ENCODE peak calls at places on chromosomes 1 and 21, in eight cellular contexts. One of them, this sample, is unnamed. For H3K4me1, the result is how much of the 10 kb centered on the place peaks cover.

GRCh38 chr1:30743584-30744059 is 14.0 kb downstream of the LAPTM5 start:
- DNase-seq in esophagus muscularis mucosa: no peak
- DNase-seq in left ventricle myocardium inferior: no peak
- DNase-seq in psoas muscle: no peak
- DNase-seq in tibial nerve: no peak
- DNase-seq in sigmoid colon: no peak
- DNase-seq in A549: no peak
- DNase-seq in heart left ventricle: no peak
- DNase-seq in this sample: no peak

GRCh38 chr1:57249511-57249910 is 174.3 kb downstream of the DAB1 start:
- DNase-seq in esophagus muscularis mucosa: no peak
- DNase-seq in left ventricle myocardium inferior: no peak
- DNase-seq in psoas muscle: no peak
- DNase-seq in tibial nerve: no peak
- DNase-seq in sigmoid colon: no peak
- DNase-seq in A549: no peak
- DNase-seq in heart left ventricle: no peak
- DNase-seq in this sample: no peak

GRCh38 chr1:173062156-173062938 is 11.6 kb upstream of the TNFSF18 start:
- DNase-seq in esophagus muscularis mucosa: no peak
- DNase-seq in left ventricle myocardium inferior: no peak
- DNase-seq in psoas muscle: no peak
- DNase-seq in tibial nerve: no peak
- DNase-seq in sigmoid colon: no peak
- DNase-seq in A549: peak
- DNase-seq in heart left ventricle: no peak
- DNase-seq in this sample: peak

GRCh38 chr1:200443860-200444259 is 34.0 kb upstream of the ZNF281 start:
- DNase-seq in esophagus muscularis mucosa: no peak
- DNase-seq in left ventricle myocardium inferior: no peak
- DNase-seq in psoas muscle: no peak
- DNase-seq in tibial nerve: no peak
- DNase-seq in sigmoid colon: no peak
- DNase-seq in A549: no peak
- DNase-seq in heart left ventricle: no peak
- DNase-seq in this sample: no peak

GRCh38 chr1:219701453-219701852 is 88.5 kb upstream of the ZC3H11B start:
- DNase-seq in esophagus muscularis mucosa: no peak
- DNase-seq in left ventricle myocardium inferior: no peak
- DNase-seq in psoas muscle: no peak
- DNase-seq in tibial nerve: no peak
- DNase-seq in sigmoid colon: no peak
- DNase-seq in A549: no peak
- DNase-seq in heart left ventricle: no peak
- DNase-seq in this sample: no peak

GRCh38 chr1:78491311-78492071 is 717 bp downstream of the PTGFR start:
- DNase-seq in esophagus muscularis mucosa: no peak
- DNase-seq in left ventricle myocardium inferior: peak
- DNase-seq in psoas muscle: peak
- DNase-seq in tibial nerve: peak
- DNase-seq in sigmoid colon: peak
- DNase-seq in A549: no peak
- DNase-seq in heart left ventricle: no peak
- DNase-seq in this sample: peak

GRCh38 chr1:51032936-51033335 is 62.9 kb downstream of the CDKN2C start:
- DNase-seq in esophagus muscularis mucosa: no peak
- DNase-seq in left ventricle myocardium inferior: no peak
- DNase-seq in psoas muscle: no peak
- DNase-seq in tibial nerve: no peak
- DNase-seq in sigmoid colon: no peak
- DNase-seq in A549: no peak
- DNase-seq in heart left ventricle: no peak
- DNase-seq in this sample: no peak

GRCh38 chr1:227136210-227136609 is 182.1 kb downstream of the CDC42BPA start:
- DNase-seq in esophagus muscularis mucosa: no peak
- DNase-seq in left ventricle myocardium inferior: no peak
- DNase-seq in psoas muscle: no peak
- DNase-seq in tibial nerve: no peak
- DNase-seq in sigmoid colon: no peak
- DNase-seq in A549: no peak
- DNase-seq in heart left ventricle: no peak
- DNase-seq in this sample: peak

GRCh38 chr1:95583811-95584210 is 349.8 kb downstream of the RWDD3 start:
- DNase-seq in esophagus muscularis mucosa: no peak
- DNase-seq in left ventricle myocardium inferior: no peak
- DNase-seq in psoas muscle: no peak
- DNase-seq in tibial nerve: no peak
- DNase-seq in sigmoid colon: no peak
- DNase-seq in A549: no peak
- DNase-seq in heart left ventricle: no peak
- DNase-seq in this sample: no peak

GRCh38 chr1:162552684-162553252 is 8.8 kb upstream of the UAP1 start:
- DNase-seq in esophagus muscularis mucosa: no peak
- DNase-seq in left ventricle myocardium inferior: no peak
- DNase-seq in psoas muscle: no peak
- DNase-seq in tibial nerve: no peak
- DNase-seq in sigmoid colon: peak
- DNase-seq in A549: no peak
- DNase-seq in heart left ventricle: no peak
- DNase-seq in this sample: no peak

GRCh38 chr1:232423591-232423990 is 206.3 kb downstream of the SIPA1L2 start:
- DNase-seq in esophagus muscularis mucosa: no peak
- DNase-seq in left ventricle myocardium inferior: no peak
- DNase-seq in psoas muscle: no peak
- DNase-seq in tibial nerve: no peak
- DNase-seq in sigmoid colon: no peak
- DNase-seq in A549: no peak
- DNase-seq in heart left ventricle: no peak
- DNase-seq in this sample: no peak

GRCh38 chr21:34513109-34513675 is 1.2 kb upstream of the KCNE1 start:
- DNase-seq in esophagus muscularis mucosa: no peak
- DNase-seq in left ventricle myocardium inferior: no peak
- DNase-seq in psoas muscle: no peak
- DNase-seq in tibial nerve: no peak
- DNase-seq in sigmoid colon: no peak
- DNase-seq in A549: no peak
- DNase-seq in heart left ventricle: no peak
- DNase-seq in this sample: no peak

GRCh38 chr1:155071701-155072100 is 6.9 kb upstream of the EFNA3 start:
- DNase-seq in esophagus muscularis mucosa: no peak
- DNase-seq in left ventricle myocardium inferior: no peak
- DNase-seq in psoas muscle: peak
- DNase-seq in tibial nerve: no peak
- DNase-seq in sigmoid colon: peak
- DNase-seq in A549: no peak
- DNase-seq in heart left ventricle: no peak
- DNase-seq in this sample: peak

GRCh38 chr1:207910678-207911354 is at the start of gene CD34:
- DNase-seq in esophagus muscularis mucosa: peak
- DNase-seq in left ventricle myocardium inferior: peak
- DNase-seq in psoas muscle: peak
- DNase-seq in tibial nerve: no peak
- DNase-seq in sigmoid colon: peak
- DNase-seq in A549: no peak
- DNase-seq in heart left ventricle: peak
- DNase-seq in this sample: peak

GRCh38 chr1:51048670-51049069 is 53.4 kb upstream of the C1orf185 start:
- DNase-seq in esophagus muscularis mucosa: no peak
- DNase-seq in left ventricle myocardium inferior: no peak
- DNase-seq in psoas muscle: no peak
- DNase-seq in tibial nerve: no peak
- DNase-seq in sigmoid colon: no peak
- DNase-seq in A549: no peak
- DNase-seq in heart left ventricle: no peak
- DNase-seq in this sample: no peak

GRCh38 chr1:89465201-89465600 is 59.4 kb upstream of the LRRC8B start:
- DNase-seq in esophagus muscularis mucosa: no peak
- DNase-seq in left ventricle myocardium inferior: no peak
- DNase-seq in psoas muscle: no peak
- DNase-seq in tibial nerve: no peak
- DNase-seq in sigmoid colon: no peak
- DNase-seq in A549: no peak
- DNase-seq in heart left ventricle: no peak
- DNase-seq in this sample: no peak

GRCh38 chr21:38760762-38761155 is 45.0 kb upstream of the ETS2 start:
- DNase-seq in esophagus muscularis mucosa: no peak
- DNase-seq in left ventricle myocardium inferior: no peak
- DNase-seq in psoas muscle: no peak
- DNase-seq in tibial nerve: no peak
- DNase-seq in sigmoid colon: no peak
- DNase-seq in A549: no peak
- DNase-seq in heart left ventricle: no peak
- DNase-seq in this sample: no peak
- H3K4me1 ChIP-seq in esophagus muscularis mucosa: under half
- H3K4me1 ChIP-seq in left ventricle myocardium inferior: under half
- H3K4me1 ChIP-seq in psoas muscle: under half
- H3K4me1 ChIP-seq in tibial nerve: under half
- H3K4me1 ChIP-seq in sigmoid colon: under half
- H3K4me1 ChIP-seq in A549: under half
- H3K4me1 ChIP-seq in heart left ventricle: under half
- H3K4me1 ChIP-seq in this sample: under half

DNA sequence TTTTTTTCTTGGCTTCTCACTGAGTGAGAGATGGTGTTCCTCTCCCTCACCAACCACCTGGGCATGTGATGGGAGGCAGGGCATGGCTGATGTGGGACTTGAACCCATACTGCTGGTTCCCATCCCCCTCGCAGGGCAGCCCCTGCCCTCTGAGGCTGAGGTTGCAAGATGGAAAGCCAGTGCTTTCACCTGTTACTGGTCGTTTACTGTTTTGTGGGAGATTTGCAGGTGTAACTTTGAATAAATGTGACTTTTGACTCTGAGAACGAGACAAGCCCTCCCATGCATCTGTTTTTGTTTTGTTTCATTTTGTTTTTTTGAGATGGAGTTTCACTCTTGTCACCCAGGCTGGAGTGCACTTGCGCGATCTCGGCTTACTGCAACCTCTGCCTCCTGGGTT is 21.6 kb downstream of the C1orf167 start:
- DNase-seq in esophagus muscularis mucosa: no peak
- DNase-seq in left ventricle myocardium inferior: no peak
- DNase-seq in psoas muscle: no peak
- DNase-seq in tibial nerve: no peak
- DNase-seq in sigmoid colon: no peak
- DNase-seq in A549: no peak
- DNase-seq in heart left ventricle: no peak
- DNase-seq in this sample: no peak
- TF ChIP-seq CTCF in esophagus muscularis mucosa: no peak
- TF ChIP-seq CTCF in left ventricle myocardium inferior: no peak
- TF ChIP-seq CTCF in psoas muscle: no peak
- TF ChIP-seq CTCF in tibial nerve: no peak
- TF ChIP-seq CTCF in sigmoid colon: no peak
- TF ChIP-seq CTCF in A549: no peak
- TF ChIP-seq CTCF in heart left ventricle: no peak
- TF ChIP-seq CTCF in this sample: no peak

DNA sequence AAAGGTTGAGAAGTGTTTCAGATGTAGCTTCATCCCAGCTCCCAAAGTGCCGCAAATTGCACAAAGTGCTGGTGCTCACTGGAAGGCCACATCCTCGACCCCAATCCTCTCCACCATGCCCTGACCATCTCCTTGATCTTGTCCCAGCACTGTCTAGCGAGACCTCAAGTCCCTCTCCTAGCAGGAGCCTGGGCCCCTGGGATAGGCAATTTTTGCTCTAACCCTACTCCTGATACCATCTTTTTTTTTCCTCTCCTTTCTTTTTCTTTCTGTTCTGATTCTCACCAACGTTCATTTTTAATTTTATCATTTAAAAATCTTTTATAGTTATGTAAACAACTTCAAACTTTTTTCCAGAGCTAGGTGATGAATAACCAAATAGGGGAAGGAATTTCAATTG is 41.3 kb upstream of the TENT5B start:
- DNase-seq in esophagus muscularis mucosa: no peak
- DNase-seq in left ventricle myocardium inferior: no peak
- DNase-seq in psoas muscle: no peak
- DNase-seq in tibial nerve: no peak
- DNase-seq in sigmoid colon: no peak
- DNase-seq in A549: no peak
- DNase-seq in heart left ventricle: no peak
- DNase-seq in this sample: no peak
- H3K4me1 ChIP-seq in esophagus muscularis mucosa: under half
- H3K4me1 ChIP-seq in left ventricle myocardium inferior: under half
- H3K4me1 ChIP-seq in psoas muscle: under half
- H3K4me1 ChIP-seq in tibial nerve: under half
- H3K4me1 ChIP-seq in sigmoid colon: under half
- H3K4me1 ChIP-seq in A549: under half
- H3K4me1 ChIP-seq in heart left ventricle: under half
- H3K4me1 ChIP-seq in this sample: under half

GRCh38 chr21:42228709-42229220 is 9.8 kb downstream of the ABCG1 start:
- DNase-seq in esophagus muscularis mucosa: no peak
- DNase-seq in left ventricle myocardium inferior: no peak
- DNase-seq in psoas muscle: no peak
- DNase-seq in tibial nerve: no peak
- DNase-seq in sigmoid colon: peak
- DNase-seq in A549: no peak
- DNase-seq in heart left ventricle: no peak
- DNase-seq in this sample: peak
- TF ChIP-seq CTCF in esophagus muscularis mucosa: no peak
- TF ChIP-seq CTCF in left ventricle myocardium inferior: no peak
- TF ChIP-seq CTCF in psoas muscle: no peak
- TF ChIP-seq CTCF in tibial nerve: no peak
- TF ChIP-seq CTCF in sigmoid colon: no peak
- TF ChIP-seq CTCF in A549: no peak
- TF ChIP-seq CTCF in heart left ventricle: no peak
- TF ChIP-seq CTCF in this sample: no peak

This sample was measured in osteoblast.